ENCODE peak calls at places on chromosomes 16 and 17, in six cellular contexts. One of them, this sample, is unnamed.

GRCh38 chr16:35431829-35432663 is 1972.6 kb downstream of the TP53TG3F start:
- DNase-seq in OCI-LY7: peak
- DNase-seq in spleen: no peak
- DNase-seq in thoracic aorta: no peak
- DNase-seq in CD8-positive, alpha-beta T cell: no peak
- DNase-seq in cardiac muscle cell: no peak
- DNase-seq in this sample: no peak

GRCh38 chr17:31568140-31568938 is 176.9 kb downstream of the RAB11FIP4 start:
- DNase-seq in CD8-positive, alpha-beta T cell: no peak
- DNase-seq in thoracic aorta: no peak
- DNase-seq in OCI-LY7: no peak
- DNase-seq in cardiac muscle cell: peak
- DNase-seq in spleen: no peak
- DNase-seq in this sample: no peak

GRCh38 chr17:40342575-40343058 is 21.9 kb downstream of the GJD3 start:
- DNase-seq in OCI-LY7: no peak
- DNase-seq in CD8-positive, alpha-beta T cell: no peak
- DNase-seq in spleen: no peak
- DNase-seq in cardiac muscle cell: no peak
- DNase-seq in thoracic aorta: no peak
- DNase-seq in this sample: no peak

GRCh38 chr16:19329932-19330331 is 44.4 kb downstream of the CLEC19A start:
- DNase-seq in CD8-positive, alpha-beta T cell: no peak
- DNase-seq in thoracic aorta: no peak
- DNase-seq in spleen: no peak
- DNase-seq in cardiac muscle cell: no peak
- DNase-seq in OCI-LY7: no peak
- DNase-seq in this sample: no peak

GRCh38 chr17:9002236-9002609 is 19.1 kb upstream of the NTN1 start:
- DNase-seq in cardiac muscle cell: no peak
- DNase-seq in thoracic aorta: no peak
- DNase-seq in spleen: no peak
- DNase-seq in OCI-LY7: no peak
- DNase-seq in CD8-positive, alpha-beta T cell: no peak
- DNase-seq in this sample: no peak

GRCh38 chr16:29824589-29825144 is 4.4 kb downstream of the MVP start:
- DNase-seq in CD8-positive, alpha-beta T cell: no peak
- DNase-seq in cardiac muscle cell: peak
- DNase-seq in OCI-LY7: no peak
- DNase-seq in thoracic aorta: no peak
- DNase-seq in spleen: no peak
- DNase-seq in this sample: no peak

GRCh38 chr16:85420501-85421337 is 192.4 kb upstream of the GSE1 start:
- DNase-seq in OCI-LY7: peak
- DNase-seq in thoracic aorta: no peak
- DNase-seq in CD8-positive, alpha-beta T cell: peak
- DNase-seq in spleen: peak
- DNase-seq in cardiac muscle cell: peak
- DNase-seq in this sample: no peak

GRCh38 chr16:50335198-50335958 is 33.4 kb downstream of the BRD7 start:
- DNase-seq in spleen: no peak
- DNase-seq in thoracic aorta: no peak
- DNase-seq in cardiac muscle cell: no peak
- DNase-seq in CD8-positive, alpha-beta T cell: peak
- DNase-seq in OCI-LY7: no peak
- DNase-seq in this sample: no peak

GRCh38 chr17:38914741-38915638 is 10.4 kb upstream of the LASP1NB start:
- DNase-seq in spleen: peak
- DNase-seq in OCI-LY7: no peak
- DNase-seq in thoracic aorta: no peak
- DNase-seq in cardiac muscle cell: no peak
- DNase-seq in CD8-positive, alpha-beta T cell: no peak
- DNase-seq in this sample: peak

GRCh38 chr16:70380205-70380918 is 33.7 kb downstream of the DDX19A start:
- DNase-seq in cardiac muscle cell: peak
- DNase-seq in spleen: peak
- DNase-seq in CD8-positive, alpha-beta T cell: peak
- DNase-seq in thoracic aorta: no peak
- DNase-seq in OCI-LY7: peak
- DNase-seq in this sample: peak

GRCh38 chr17:7651097-7651958 is 602 bp downstream of the ATP1B2 start:
- DNase-seq in spleen: no peak
- DNase-seq in thoracic aorta: no peak
- DNase-seq in CD8-positive, alpha-beta T cell: no peak
- DNase-seq in cardiac muscle cell: no peak
- DNase-seq in OCI-LY7: no peak
- DNase-seq in this sample: no peak

GRCh38 chr17:43530303-43531081 is 15.6 kb downstream of the ETV4 start:
- DNase-seq in cardiac muscle cell: peak
- DNase-seq in spleen: peak
- DNase-seq in OCI-LY7: no peak
- DNase-seq in thoracic aorta: no peak
- DNase-seq in CD8-positive, alpha-beta T cell: no peak
- DNase-seq in this sample: no peak

GRCh38 chr16:86609661-86610060 is 31.3 kb downstream of the FOXL1 start:
- DNase-seq in spleen: no peak
- DNase-seq in OCI-LY7: no peak
- DNase-seq in CD8-positive, alpha-beta T cell: no peak
- DNase-seq in cardiac muscle cell: no peak
- DNase-seq in thoracic aorta: no peak
- DNase-seq in this sample: no peak

GRCh38 chr16:86611517-86611840 is 33.1 kb downstream of the FOXL1 start:
- DNase-seq in spleen: no peak
- DNase-seq in cardiac muscle cell: peak
- DNase-seq in thoracic aorta: no peak
- DNase-seq in CD8-positive, alpha-beta T cell: no peak
- DNase-seq in OCI-LY7: no peak
- DNase-seq in this sample: peak

GRCh38 chr16:86614699-86615098 is 36.4 kb downstream of the FOXL1 start:
- DNase-seq in cardiac muscle cell: no peak
- DNase-seq in spleen: no peak
- DNase-seq in thoracic aorta: no peak
- DNase-seq in CD8-positive, alpha-beta T cell: no peak
- DNase-seq in OCI-LY7: no peak
- DNase-seq in this sample: no peak

GRCh38 chr16:86610779-86611516 is 32.6 kb downstream of the FOXL1 start:
- DNase-seq in cardiac muscle cell: no peak
- DNase-seq in OCI-LY7: no peak
- DNase-seq in thoracic aorta: no peak
- DNase-seq in CD8-positive, alpha-beta T cell: no peak
- DNase-seq in spleen: no peak
- DNase-seq in this sample: no peak

DNA sequence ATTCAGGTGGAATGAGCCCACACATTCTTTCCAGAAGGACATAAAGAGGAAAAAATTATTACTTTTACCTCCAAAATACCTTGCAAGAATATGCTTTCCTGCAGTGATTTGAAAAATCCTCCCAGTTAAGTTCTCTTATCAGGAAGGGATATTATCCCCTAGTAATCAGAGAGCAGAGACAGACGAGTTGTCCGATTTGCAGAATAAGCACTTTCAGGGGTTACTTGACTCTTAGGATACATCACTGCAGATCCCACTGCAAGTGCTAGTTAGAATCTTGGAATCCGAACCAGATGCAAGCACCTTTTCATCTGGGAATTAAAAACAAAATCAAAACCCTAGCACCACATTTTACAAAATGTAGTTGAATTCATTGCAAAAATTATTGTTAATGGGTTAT is 33.6 kb downstream of the FOXL1 start:
- DNase-seq in thoracic aorta: no peak
- DNase-seq in spleen: no peak
- DNase-seq in OCI-LY7: no peak
- DNase-seq in CD8-positive, alpha-beta T cell: no peak
- DNase-seq in cardiac muscle cell: no peak
- DNase-seq in this sample: no peak
- H3K27ac ChIP-seq in thoracic aorta: peak
- H3K27ac ChIP-seq in spleen: no peak
- H3K27ac ChIP-seq in OCI-LY7: no peak
- H3K27ac ChIP-seq in CD8-positive, alpha-beta T cell: no peak
- H3K27ac ChIP-seq in cardiac muscle cell: no peak
- H3K27ac ChIP-seq in this sample: peak

GRCh38 chr16:3056336-3057180 is 8.9 kb upstream of the IL32 start:
- DNase-seq in CD8-positive, alpha-beta T cell: no peak
- DNase-seq in OCI-LY7: no peak
- DNase-seq in cardiac muscle cell: no peak
- DNase-seq in thoracic aorta: no peak
- DNase-seq in spleen: peak
- DNase-seq in this sample: no peak

GRCh38 chr16:3059723-3060242 is 5.7 kb upstream of the IL32 start:
- DNase-seq in thoracic aorta: no peak
- DNase-seq in cardiac muscle cell: no peak
- DNase-seq in OCI-LY7: no peak
- DNase-seq in CD8-positive, alpha-beta T cell: no peak
- DNase-seq in spleen: no peak
- DNase-seq in this sample: no peak

GRCh38 chr16:3058173-3059030 is 7.0 kb upstream of the IL32 start:
- DNase-seq in thoracic aorta: no peak
- DNase-seq in OCI-LY7: peak
- DNase-seq in spleen: peak
- DNase-seq in cardiac muscle cell: peak
- DNase-seq in CD8-positive, alpha-beta T cell: peak
- DNase-seq in this sample: no peak

GRCh38 chr16:3059041-3059722 is 6.3 kb upstream of the IL32 start:
- DNase-seq in OCI-LY7: peak
- DNase-seq in thoracic aorta: peak
- DNase-seq in CD8-positive, alpha-beta T cell: peak
- DNase-seq in spleen: peak
- DNase-seq in cardiac muscle cell: peak
- DNase-seq in this sample: peak

GRCh38 chr16:3057181-3058166 is 8.0 kb upstream of the IL32 start:
- DNase-seq in thoracic aorta: no peak
- DNase-seq in CD8-positive, alpha-beta T cell: no peak
- DNase-seq in OCI-LY7: no peak
- DNase-seq in spleen: peak
- DNase-seq in cardiac muscle cell: no peak
- DNase-seq in this sample: no peak
- H3K4me3 ChIP-seq in thoracic aorta: peak
- H3K4me3 ChIP-seq in CD8-positive, alpha-beta T cell: peak
- H3K4me3 ChIP-seq in OCI-LY7: peak
- H3K4me3 ChIP-seq in spleen: peak
- H3K4me3 ChIP-seq in cardiac muscle cell: peak
- H3K4me3 ChIP-seq in this sample: peak

GRCh38 chr17:57502696-57503307 is 242.3 kb downstream of the CCDC182 start:
- DNase-seq in CD8-positive, alpha-beta T cell: no peak
- DNase-seq in cardiac muscle cell: no peak
- DNase-seq in OCI-LY7: no peak
- DNase-seq in thoracic aorta: no peak
- DNase-seq in spleen: no peak
- DNase-seq in this sample: no peak

GRCh38 chr17:57496382-57496781 is 240.1 kb downstream of the MSI2 start:
- DNase-seq in spleen: no peak
- DNase-seq in OCI-LY7: no peak
- DNase-seq in thoracic aorta: no peak
- DNase-seq in cardiac muscle cell: no peak
- DNase-seq in CD8-positive, alpha-beta T cell: no peak
- DNase-seq in this sample: no peak

GRCh38 chr17:57499648-57500049 is 243.3 kb downstream of the MSI2 start:
- DNase-seq in CD8-positive, alpha-beta T cell: no peak
- DNase-seq in cardiac muscle cell: no peak
- DNase-seq in spleen: no peak
- DNase-seq in OCI-LY7: no peak
- DNase-seq in thoracic aorta: no peak
- DNase-seq in this sample: no peak

GRCh38 chr17:57498443-57498842 is 242.1 kb downstream of the MSI2 start:
- DNase-seq in cardiac muscle cell: no peak
- DNase-seq in spleen: peak
- DNase-seq in thoracic aorta: no peak
- DNase-seq in OCI-LY7: no peak
- DNase-seq in CD8-positive, alpha-beta T cell: no peak
- DNase-seq in this sample: no peak

DNA sequence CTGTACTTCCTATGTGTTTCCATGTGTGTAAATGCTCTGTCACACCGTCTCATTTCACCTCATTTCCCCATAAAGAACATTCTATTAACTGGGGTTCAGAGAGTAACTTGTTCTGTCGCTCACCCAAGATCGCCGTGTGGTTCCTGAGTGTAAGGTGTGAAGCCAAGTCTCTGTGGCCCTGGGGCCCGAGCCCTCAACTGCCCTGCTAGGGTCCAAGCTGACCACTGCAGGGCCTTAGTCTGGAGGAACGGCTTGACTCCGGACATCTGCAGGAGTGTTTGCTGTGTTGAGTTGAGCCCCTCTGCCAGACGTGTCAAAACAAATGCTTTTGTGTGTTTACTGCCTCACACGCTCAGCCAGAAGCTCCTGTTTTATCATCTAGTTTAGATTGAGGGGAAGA is 244.1 kb downstream of the CCDC182 start:
- DNase-seq in CD8-positive, alpha-beta T cell: no peak
- DNase-seq in OCI-LY7: no peak
- DNase-seq in cardiac muscle cell: no peak
- DNase-seq in thoracic aorta: no peak
- DNase-seq in spleen: peak
- DNase-seq in this sample: no peak
- H3K27ac ChIP-seq in CD8-positive, alpha-beta T cell: no peak
- H3K27ac ChIP-seq in OCI-LY7: no peak
- H3K27ac ChIP-seq in cardiac muscle cell: peak
- H3K27ac ChIP-seq in thoracic aorta: no peak
- H3K27ac ChIP-seq in spleen: no peak
- H3K27ac ChIP-seq in this sample: no peak

DNA sequence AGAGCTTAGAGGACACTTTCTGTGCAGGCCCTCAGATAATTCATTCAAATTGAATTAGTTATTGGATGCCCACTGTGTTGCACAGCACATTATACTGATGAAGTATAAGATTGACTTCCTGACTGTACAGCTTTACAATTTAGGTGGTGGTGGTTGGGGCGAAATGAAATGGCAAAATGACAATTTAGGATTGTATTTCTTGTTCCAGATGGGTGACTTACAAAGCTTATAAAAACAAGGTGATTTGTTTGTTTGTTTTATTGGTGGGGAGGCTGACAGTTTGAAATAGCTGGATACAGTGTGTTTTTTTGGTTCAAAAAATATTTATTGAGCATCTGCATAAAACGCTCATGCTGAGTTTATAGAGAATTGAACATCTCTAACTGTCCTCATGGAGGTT is 1.6 kb downstream of the MAP2K4 start:
- DNase-seq in OCI-LY7: no peak
- DNase-seq in cardiac muscle cell: no peak
- DNase-seq in thoracic aorta: no peak
- DNase-seq in spleen: no peak
- DNase-seq in CD8-positive, alpha-beta T cell: no peak
- DNase-seq in this sample: no peak
- H3K4me3 ChIP-seq in OCI-LY7: peak
- H3K4me3 ChIP-seq in cardiac muscle cell: peak
- H3K4me3 ChIP-seq in thoracic aorta: no peak
- H3K4me3 ChIP-seq in spleen: no peak
- H3K4me3 ChIP-seq in CD8-positive, alpha-beta T cell: no peak
- H3K4me3 ChIP-seq in this sample: no peak

This sample was measured in coronary artery.